ENCODE peak calls at places on chromosomes 13 and 19, in eight cellular contexts. F, S, I, K, O, U, Z and M are unnamed samples.

GRCh38 chr19:46898731-46899130 is 37.9 kb downstream of the ARHGAP35 start:
- DNase-seq in U (no peak), Z (no peak), K (no peak), I (no peak), F (peak; percentile 76), O (no peak), S (no peak), M (no peak)

GRCh38 chr13:81025091-81025490 is 684.2 kb upstream of the SPRY2 start:
- DNase-seq in Z (no peak), U (no peak), I (no peak), S (no peak), K (no peak), O (no peak), F (no peak), M (no peak)

GRCh38 chr19:45446295-45446694 is 21.5 kb upstream of the FOSB start:
- DNase-seq in U (no peak), O (peak; percentile 83), K (peak; percentile 11), S (no peak), Z (no peak), F (peak; percentile 52), I (no peak), M (no peak)

GRCh38 chr13:54980651-54981050 is 1952.0 kb downstream of the OLFM4 start:
- DNase-seq in I (no peak), Z (no peak), S (no peak), U (no peak), K (no peak), O (no peak), F (no peak), M (no peak)

GRCh38 chr13:24313449-24313848 is 4.1 kb downstream of the C1QTNF9 start:
- DNase-seq in Z (no peak), K (no peak), O (peak; percentile 11), F (peak; percentile 9), S (no peak), U (no peak), I (no peak), M (no peak)

GRCh38 chr13:24921003-24921402 is 157.0 kb downstream of the RNF17 start:
- DNase-seq in Z (no peak), S (no peak), U (no peak), O (no peak), K (no peak), I (no peak), F (no peak), M (no peak)

GRCh38 chr13:23453132-23453531 is 19.6 kb upstream of the SACS start:
- DNase-seq in O (no peak), F (no peak), I (no peak), Z (no peak), S (no peak), U (no peak), K (no peak), M (no peak)

GRCh38 chr19:56933014-56933705 is 92.6 kb upstream of the PEG3 start:
- DNase-seq in O (no peak), U (no peak), I (no peak), S (no peak), F (no peak), Z (no peak), K (no peak), M (no peak)

GRCh38 chr19:52086481-52086880 is 9.1 kb downstream of the ZNF841 start:
- DNase-seq in U (no peak), O (no peak), F (peak; percentile 30), K (no peak), I (no peak), S (no peak), Z (no peak), M (no peak)

GRCh38 chr13:112575295-112575622 is 12.7 kb downstream of the TUBGCP3 start:
- DNase-seq in S (no peak), K (no peak), Z (no peak), O (no peak), U (no peak), F (no peak), I (no peak), M (no peak)

GRCh38 chr13:91054902-91055301 is 292.6 kb upstream of the MIR17HG start:
- DNase-seq in U (no peak), K (no peak), S (no peak), F (no peak), I (no peak), O (no peak), Z (no peak), M (no peak)

GRCh38 chr13:67229438-67230242 is 496 bp downstream of the PCDH9 start:
- DNase-seq in I (peak; percentile 5), Z (peak; percentile 18), S (no peak), K (no peak), O (no peak), F (peak; percentile 10), U (no peak), M (no peak)

GRCh38 chr13:54206601-54207000 is 1178.0 kb downstream of the OLFM4 start:
- DNase-seq in O (no peak), K (no peak), U (no peak), F (no peak), I (no peak), S (no peak), Z (no peak), M (no peak)

GRCh38 chr13:54394319-54394718 is 1365.7 kb downstream of the OLFM4 start:
- DNase-seq in O (no peak), Z (no peak), U (no peak), S (no peak), K (no peak), F (no peak), I (no peak), M (no peak)

GRCh38 chr13:44393391-44393790 is 19.8 kb downstream of the SERP2 start:
- DNase-seq in O (no peak), F (no peak), S (no peak), U (no peak), K (peak; percentile 58), Z (no peak), I (no peak), M (no peak)

GRCh38 chr13:78192721-78193120 is 274.1 kb upstream of the EDNRB start:
- DNase-seq in I (no peak), U (no peak), O (no peak), F (peak; percentile 79), K (no peak), Z (no peak), S (no peak), M (no peak)

GRCh38 chr19:24057144-24057543 is 29.8 kb upstream of the ZNF254 start:
- DNase-seq in S (no peak), U (no peak), K (no peak), I (no peak), O (no peak), F (no peak), Z (no peak), M (no peak)

GRCh38 chr19:33819875-33820781 is 23.5 kb downstream of the KCTD15 start:
- DNase-seq in F (peak; percentile 12), O (peak; percentile 76), U (peak; percentile 35), K (peak; percentile 95), S (peak; percentile 67), Z (peak; percentile 26), I (peak; percentile 54), M (peak; percentile 87)

GRCh38 chr13:107447591-107447990 is 767.7 kb downstream of the LIG4 start:
- DNase-seq in Z (no peak), I (no peak), S (no peak), K (no peak), U (no peak), O (no peak), F (no peak), M (no peak)

GRCh38 chr19:44747739-44748425 is 626 bp upstream of the BCL3 start:
- DNase-seq in S (peak; percentile 66), Z (peak; percentile 56), O (peak; percentile 92), I (peak; percentile 52), F (peak; percentile 61), K (peak; percentile 91), U (peak; percentile 13), M (peak; percentile 79)

GRCh38 chr19:12774588-12775555 is at the start of gene HOOK2:
- DNase-seq in F (no peak), K (peak; percentile 86), I (peak; percentile 19), O (no peak), Z (no peak), S (peak; percentile 98), U (no peak), M (peak; percentile 96)
- H3K4me1 ChIP-seq in F (peaks cover 17% of the 10 kb centered on the region), K (peaks cover 6% of the 10 kb centered on the region), I (peaks cover 30% of the 10 kb centered on the region), O (peaks cover 27% of the 10 kb centered on the region), Z (peaks cover 9% of the 10 kb centered on the region), S (peaks cover 31% of the 10 kb centered on the region), U (peaks cover 30% of the 10 kb centered on the region), M (peaks cover 13% of the 10 kb centered on the region)

DNA sequence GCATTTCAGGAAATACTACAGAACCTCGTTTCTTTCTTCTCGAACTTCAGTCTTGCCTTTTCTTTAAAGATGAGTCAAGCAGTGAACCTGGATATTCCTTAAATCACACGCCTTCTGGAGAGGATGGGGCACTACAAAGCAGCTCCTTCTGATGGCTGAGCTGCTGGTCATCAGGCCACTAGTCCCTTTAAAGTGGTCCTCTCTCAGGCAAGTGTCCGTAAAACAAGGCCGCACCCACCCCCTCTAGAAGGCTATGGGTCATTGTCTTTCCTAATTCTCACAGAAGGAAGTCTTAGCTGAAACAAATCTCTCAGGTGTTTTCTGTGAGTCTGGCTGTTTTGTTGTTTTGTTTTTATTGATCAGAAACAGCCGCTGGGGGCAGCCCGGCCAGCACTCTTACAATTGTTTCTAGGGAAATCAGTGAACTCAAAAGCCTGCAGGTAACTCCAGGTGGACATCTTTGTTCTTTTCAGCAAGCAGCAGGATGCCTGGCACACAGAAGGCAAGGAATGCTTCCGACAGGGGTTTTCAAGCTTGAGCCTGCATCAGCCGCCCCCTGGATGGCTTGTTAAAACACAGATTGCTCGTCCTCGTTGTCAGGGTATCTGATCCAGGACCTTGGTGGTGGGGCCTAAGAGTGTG is 45.4 kb downstream of the MBNL2 start:
- DNase-seq in F (no peak), K (no peak), I (no peak), S (no peak), U (no peak), O (no peak), Z (no peak), M (no peak)
- H3K4me1 ChIP-seq in F (peaks cover 19% of the 10 kb centered on the region), K (peaks cover 18% of the 10 kb centered on the region), I (peaks cover 20% of the 10 kb centered on the region), S (peaks cover 47% of the 10 kb centered on the region), U (no peaks in the 10 kb centered on the region), O (peaks cover 47% of the 10 kb centered on the region), Z (no peaks in the 10 kb centered on the region), M (peaks cover 18% of the 10 kb centered on the region)

DNA sequence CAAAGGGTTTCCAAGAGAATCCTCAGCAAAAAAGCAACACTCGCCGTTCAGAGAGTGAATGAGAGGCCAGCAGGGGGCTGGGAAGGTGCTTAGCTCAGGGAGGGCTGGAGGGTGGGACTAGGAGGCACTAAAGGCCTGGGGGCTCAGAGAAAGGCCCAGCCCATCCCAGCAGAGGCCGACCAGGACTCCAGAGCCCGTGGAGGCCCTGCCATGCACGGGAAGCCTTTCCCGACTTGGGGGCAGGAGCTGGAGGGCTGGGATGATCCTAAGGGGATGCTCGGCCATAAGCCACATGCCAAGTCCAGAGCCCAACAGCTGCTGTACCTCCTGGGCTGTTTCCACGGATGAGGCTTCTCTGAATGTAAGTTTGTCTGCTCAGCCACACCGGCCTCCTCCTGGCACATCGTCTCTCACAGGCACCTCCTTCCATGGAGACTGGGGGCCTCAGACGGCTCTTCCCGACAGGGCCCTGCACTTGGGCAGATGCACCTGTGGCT is 19.5 kb downstream of the RASA3 start:
- DNase-seq in K (no peak), S (no peak), Z (no peak), I (no peak), U (no peak), F (no peak), O (no peak), M (no peak)
- H3K4me1 ChIP-seq in K (no peaks in the 10 kb centered on the region), S (peaks cover 11% of the 10 kb centered on the region), Z (peaks cover 52% of the 10 kb centered on the region), I (peaks cover 37% of the 10 kb centered on the region), U (peaks cover 85% of the 10 kb centered on the region), F (peaks cover 68% of the 10 kb centered on the region), O (peaks cover 20% of the 10 kb centered on the region), M (no peaks in the 10 kb centered on the region)

GRCh38 chr13:59229861-59230260 is 933.9 kb downstream of the DIAPH3 start:
- DNase-seq in S (no peak), U (no peak), K (no peak), I (no peak), O (no peak), F (no peak), Z (no peak), M (no peak)

GRCh38 chr13:59230484-59231264 is 933.1 kb downstream of the DIAPH3 start:
- DNase-seq in O (no peak), U (no peak), K (no peak), Z (no peak), F (no peak), S (no peak), I (no peak), M (no peak)

GRCh38 chr13:59229401-59229800 is 934.3 kb downstream of the DIAPH3 start:
- DNase-seq in S (no peak), K (no peak), F (no peak), Z (no peak), O (no peak), U (no peak), I (no peak), M (no peak)
- H3K4me1 ChIP-seq in S (no peaks in the 10 kb centered on the region), K (peaks cover 3% of the 10 kb centered on the region), F (no peaks in the 10 kb centered on the region), Z (no peaks in the 10 kb centered on the region), O (no peaks in the 10 kb centered on the region), U (no peaks in the 10 kb centered on the region), I (no peaks in the 10 kb centered on the region), M (no peaks in the 10 kb centered on the region)